ENCODE peak calls at places on chromosome 19, in six cellular contexts. One of them, this sample, is unnamed.

GRCh38 chr19:50352242-50352641 is 13.2 kb downstream of the NAPSA start:
- DNase-seq in MCF 10A: no peak
- DNase-seq in effector memory CD8-positive, alpha-beta T cell: no peak
- DNase-seq in AG04450: no peak
- DNase-seq in A172: no peak
- DNase-seq in HCEC 1CT: no peak
- DNase-seq in this sample: no peak

GRCh38 chr19:8466018-8466417 is 21.2 kb downstream of the HNRNPM start:
- DNase-seq in MCF 10A: no peak
- DNase-seq in effector memory CD8-positive, alpha-beta T cell: no peak
- DNase-seq in A172: no peak
- DNase-seq in HCEC 1CT: peak
- DNase-seq in AG04450: peak
- DNase-seq in this sample: no peak

GRCh38 chr19:20238025-20238623 is 71.1 kb downstream of the ZNF486 start:
- DNase-seq in A172: peak
- DNase-seq in effector memory CD8-positive, alpha-beta T cell: peak
- DNase-seq in MCF 10A: no peak
- DNase-seq in AG04450: peak
- DNase-seq in HCEC 1CT: peak
- DNase-seq in this sample: peak

GRCh38 chr19:21912654-21913053 is 76.7 kb upstream of the ZNF43 start:
- DNase-seq in effector memory CD8-positive, alpha-beta T cell: no peak
- DNase-seq in HCEC 1CT: no peak
- DNase-seq in MCF 10A: no peak
- DNase-seq in AG04450: no peak
- DNase-seq in A172: no peak
- DNase-seq in this sample: no peak

GRCh38 chr19:4916292-4917082 is 7.2 kb downstream of the UHRF1 start:
- DNase-seq in MCF 10A: no peak
- DNase-seq in A172: no peak
- DNase-seq in HCEC 1CT: no peak
- DNase-seq in effector memory CD8-positive, alpha-beta T cell: peak
- DNase-seq in AG04450: no peak
- DNase-seq in this sample: peak

GRCh38 chr19:35437152-35437951 is 10.7 kb upstream of the FFAR2 start:
- DNase-seq in AG04450: no peak
- DNase-seq in effector memory CD8-positive, alpha-beta T cell: no peak
- DNase-seq in HCEC 1CT: no peak
- DNase-seq in MCF 10A: peak
- DNase-seq in A172: no peak
- DNase-seq in this sample: no peak

GRCh38 chr19:18020212-18021067 is 12.5 kb downstream of the ARRDC2 start:
- DNase-seq in A172: peak
- DNase-seq in MCF 10A: peak
- DNase-seq in AG04450: no peak
- DNase-seq in HCEC 1CT: peak
- DNase-seq in effector memory CD8-positive, alpha-beta T cell: no peak
- DNase-seq in this sample: no peak

GRCh38 chr19:39406656-39407393 is at the start of gene ZFP36:
- DNase-seq in HCEC 1CT: peak
- DNase-seq in AG04450: peak
- DNase-seq in effector memory CD8-positive, alpha-beta T cell: peak
- DNase-seq in MCF 10A: peak
- DNase-seq in A172: peak
- DNase-seq in this sample: peak

GRCh38 chr19:11196406-11197287 is 698 bp downstream of the KANK2 start:
- DNase-seq in A172: no peak
- DNase-seq in effector memory CD8-positive, alpha-beta T cell: no peak
- DNase-seq in MCF 10A: no peak
- DNase-seq in HCEC 1CT: peak
- DNase-seq in AG04450: no peak
- DNase-seq in this sample: no peak

GRCh38 chr19:6267552-6268381 is 12.0 kb downstream of the MLLT1 start:
- DNase-seq in HCEC 1CT: no peak
- DNase-seq in effector memory CD8-positive, alpha-beta T cell: no peak
- DNase-seq in AG04450: no peak
- DNase-seq in MCF 10A: no peak
- DNase-seq in A172: no peak
- DNase-seq in this sample: no peak

GRCh38 chr19:29811125-29812079 is at the start of gene CCNE1:
- DNase-seq in MCF 10A: peak
- DNase-seq in A172: peak
- DNase-seq in HCEC 1CT: peak
- DNase-seq in effector memory CD8-positive, alpha-beta T cell: peak
- DNase-seq in AG04450: peak
- DNase-seq in this sample: peak

GRCh38 chr19:29771708-29772415 is 39.9 kb upstream of the CCNE1 start:
- DNase-seq in HCEC 1CT: peak
- DNase-seq in A172: peak
- DNase-seq in effector memory CD8-positive, alpha-beta T cell: no peak
- DNase-seq in AG04450: peak
- DNase-seq in MCF 10A: peak
- DNase-seq in this sample: no peak

GRCh38 chr19:29543381-29543780 is 17.6 kb downstream of the VSTM2B start:
- DNase-seq in effector memory CD8-positive, alpha-beta T cell: no peak
- DNase-seq in HCEC 1CT: no peak
- DNase-seq in MCF 10A: no peak
- DNase-seq in A172: no peak
- DNase-seq in AG04450: no peak
- DNase-seq in this sample: no peak

GRCh38 chr19:1007852-1008251 is 7.6 kb downstream of the GRIN3B start:
- DNase-seq in HCEC 1CT: no peak
- DNase-seq in effector memory CD8-positive, alpha-beta T cell: no peak
- DNase-seq in MCF 10A: no peak
- DNase-seq in AG04450: no peak
- DNase-seq in A172: no peak
- DNase-seq in this sample: no peak

GRCh38 chr19:33268162-33268991 is 34.0 kb downstream of the CEBPA start:
- DNase-seq in A172: no peak
- DNase-seq in AG04450: no peak
- DNase-seq in effector memory CD8-positive, alpha-beta T cell: no peak
- DNase-seq in MCF 10A: no peak
- DNase-seq in HCEC 1CT: no peak
- DNase-seq in this sample: no peak

GRCh38 chr19:49987159-49987698 is 26.3 kb upstream of the SIGLEC11 start:
- DNase-seq in AG04450: peak
- DNase-seq in HCEC 1CT: peak
- DNase-seq in A172: peak
- DNase-seq in effector memory CD8-positive, alpha-beta T cell: peak
- DNase-seq in MCF 10A: peak
- DNase-seq in this sample: peak

GRCh38 chr19:35142531-35143230 is 374 bp upstream of the FXYD7 start:
- DNase-seq in AG04450: no peak
- DNase-seq in HCEC 1CT: no peak
- DNase-seq in effector memory CD8-positive, alpha-beta T cell: peak
- DNase-seq in MCF 10A: no peak
- DNase-seq in A172: no peak
- DNase-seq in this sample: peak

GRCh38 chr19:40348125-40348913 is at the start of the genes C19orf47 and PLD3:
- DNase-seq in HCEC 1CT: peak
- DNase-seq in A172: peak
- DNase-seq in MCF 10A: peak
- DNase-seq in effector memory CD8-positive, alpha-beta T cell: peak
- DNase-seq in AG04450: peak
- DNase-seq in this sample: peak

GRCh38 chr19:16588089-16588823 is 16.0 kb upstream of the SLC35E1 start:
- DNase-seq in effector memory CD8-positive, alpha-beta T cell: peak
- DNase-seq in AG04450: no peak
- DNase-seq in MCF 10A: no peak
- DNase-seq in A172: no peak
- DNase-seq in HCEC 1CT: no peak
- DNase-seq in this sample: peak

This sample was measured in T-helper 2 cell treated with Interferon-gamma antibody and Interleukin-4, amounts not matched to agents 5 μg/mL and 100 μg/mL, for 36 hours.